ENCODE peak calls at places on chromosome 1, in nine cellular contexts. One of them, this sample, is unnamed.

GRCh38 chr1:201376107-201376463 is 1.4 kb downstream of the TNNT2 start:
- DNase-seq in pancreas: no peak
- DNase-seq in GM23248: no peak
- DNase-seq in psoas muscle: no peak
- DNase-seq in heart right ventricle: no peak
- DNase-seq in fibroblast of lung: no peak
- DNase-seq in cardiac muscle cell: no peak
- DNase-seq in cardiac fibroblast: no peak
- DNase-seq in small intestine: no peak
- DNase-seq in this sample: no peak

GRCh38 chr1:9539829-9540550 is 725 bp downstream of the SLC25A33 start:
- DNase-seq in pancreas: peak
- DNase-seq in GM23248: peak
- DNase-seq in psoas muscle: peak
- DNase-seq in heart right ventricle: peak
- DNase-seq in fibroblast of lung: peak
- DNase-seq in cardiac muscle cell: peak
- DNase-seq in cardiac fibroblast: peak
- DNase-seq in small intestine: peak
- DNase-seq in this sample: peak

GRCh38 chr1:100718581-100718980 is 961 bp upstream of the VCAM1 start:
- DNase-seq in pancreas: no peak
- DNase-seq in GM23248: no peak
- DNase-seq in psoas muscle: no peak
- DNase-seq in heart right ventricle: no peak
- DNase-seq in fibroblast of lung: no peak
- DNase-seq in cardiac muscle cell: no peak
- DNase-seq in cardiac fibroblast: no peak
- DNase-seq in small intestine: no peak
- DNase-seq in this sample: no peak

GRCh38 chr1:99645699-99646531 is at the start of gene PALMD:
- DNase-seq in pancreas: no peak
- DNase-seq in GM23248: peak
- DNase-seq in psoas muscle: peak
- DNase-seq in heart right ventricle: peak
- DNase-seq in fibroblast of lung: no peak
- DNase-seq in cardiac muscle cell: no peak
- DNase-seq in cardiac fibroblast: peak
- DNase-seq in small intestine: peak
- DNase-seq in this sample: no peak

GRCh38 chr1:154820646-154821045 is 49.4 kb downstream of the KCNN3 start:
- DNase-seq in pancreas: no peak
- DNase-seq in GM23248: no peak
- DNase-seq in psoas muscle: no peak
- DNase-seq in heart right ventricle: no peak
- DNase-seq in fibroblast of lung: no peak
- DNase-seq in cardiac muscle cell: no peak
- DNase-seq in cardiac fibroblast: no peak
- DNase-seq in small intestine: no peak
- DNase-seq in this sample: no peak

GRCh38 chr1:80769351-80769750 is 1031.4 kb upstream of the ADGRL2 start:
- DNase-seq in pancreas: no peak
- DNase-seq in GM23248: no peak
- DNase-seq in psoas muscle: no peak
- DNase-seq in heart right ventricle: no peak
- DNase-seq in fibroblast of lung: no peak
- DNase-seq in cardiac muscle cell: no peak
- DNase-seq in cardiac fibroblast: no peak
- DNase-seq in small intestine: no peak
- DNase-seq in this sample: no peak

GRCh38 chr1:218772575-218772974 is 401.1 kb upstream of the LYPLAL1 start:
- DNase-seq in pancreas: no peak
- DNase-seq in GM23248: peak
- DNase-seq in psoas muscle: no peak
- DNase-seq in heart right ventricle: no peak
- DNase-seq in fibroblast of lung: peak
- DNase-seq in cardiac muscle cell: peak
- DNase-seq in cardiac fibroblast: peak
- DNase-seq in small intestine: no peak
- DNase-seq in this sample: no peak

GRCh38 chr1:95041491-95042165 is 31.1 kb downstream of the ALG14 start:
- DNase-seq in pancreas: peak
- DNase-seq in GM23248: peak
- DNase-seq in psoas muscle: no peak
- DNase-seq in heart right ventricle: no peak
- DNase-seq in fibroblast of lung: peak
- DNase-seq in cardiac muscle cell: peak
- DNase-seq in cardiac fibroblast: peak
- DNase-seq in small intestine: peak
- DNase-seq in this sample: peak

GRCh38 chr1:23466423-23466989 is 17.5 kb downstream of the ASAP3 start:
- DNase-seq in pancreas: no peak
- DNase-seq in GM23248: no peak
- DNase-seq in psoas muscle: no peak
- DNase-seq in heart right ventricle: no peak
- DNase-seq in fibroblast of lung: no peak
- DNase-seq in cardiac muscle cell: no peak
- DNase-seq in cardiac fibroblast: no peak
- DNase-seq in small intestine: no peak
- DNase-seq in this sample: no peak

GRCh38 chr1:14390816-14391215 is 207.7 kb upstream of the KAZN start:
- DNase-seq in pancreas: no peak
- DNase-seq in GM23248: no peak
- DNase-seq in psoas muscle: no peak
- DNase-seq in heart right ventricle: no peak
- DNase-seq in fibroblast of lung: no peak
- DNase-seq in cardiac muscle cell: peak
- DNase-seq in cardiac fibroblast: no peak
- DNase-seq in small intestine: no peak
- DNase-seq in this sample: no peak

GRCh38 chr1:156748670-156749428 is 2.6 kb downstream of the HDGF start:
- DNase-seq in pancreas: no peak
- DNase-seq in GM23248: peak
- DNase-seq in psoas muscle: peak
- DNase-seq in heart right ventricle: peak
- DNase-seq in fibroblast of lung: peak
- DNase-seq in cardiac muscle cell: peak
- DNase-seq in cardiac fibroblast: peak
- DNase-seq in small intestine: peak
- DNase-seq in this sample: peak

GRCh38 chr1:17561252-17561558 is 21.7 kb downstream of the ARHGEF10L start:
- DNase-seq in pancreas: peak
- DNase-seq in GM23248: peak
- DNase-seq in psoas muscle: no peak
- DNase-seq in heart right ventricle: no peak
- DNase-seq in fibroblast of lung: no peak
- DNase-seq in cardiac muscle cell: no peak
- DNase-seq in cardiac fibroblast: no peak
- DNase-seq in small intestine: no peak
- DNase-seq in this sample: no peak

GRCh38 chr1:93670141-93670540 is 11.5 kb downstream of the BCAR3 start:
- DNase-seq in pancreas: no peak
- DNase-seq in GM23248: peak
- DNase-seq in psoas muscle: no peak
- DNase-seq in heart right ventricle: no peak
- DNase-seq in fibroblast of lung: peak
- DNase-seq in cardiac muscle cell: peak
- DNase-seq in cardiac fibroblast: peak
- DNase-seq in small intestine: no peak
- DNase-seq in this sample: no peak

GRCh38 chr1:234336359-234336758 is 36.9 kb upstream of the COA6 start:
- DNase-seq in pancreas: no peak
- DNase-seq in GM23248: no peak
- DNase-seq in psoas muscle: no peak
- DNase-seq in heart right ventricle: no peak
- DNase-seq in fibroblast of lung: no peak
- DNase-seq in cardiac muscle cell: no peak
- DNase-seq in cardiac fibroblast: no peak
- DNase-seq in small intestine: no peak
- DNase-seq in this sample: no peak

GRCh38 chr1:184447651-184448185 is 60.9 kb downstream of the C1orf21 start:
- DNase-seq in pancreas: no peak
- DNase-seq in GM23248: no peak
- DNase-seq in psoas muscle: no peak
- DNase-seq in heart right ventricle: no peak
- DNase-seq in fibroblast of lung: no peak
- DNase-seq in cardiac muscle cell: no peak
- DNase-seq in cardiac fibroblast: no peak
- DNase-seq in small intestine: no peak
- DNase-seq in this sample: no peak

GRCh38 chr1:22112505-22112904 is 30.4 kb downstream of the WNT4 start:
- DNase-seq in pancreas: no peak
- DNase-seq in GM23248: no peak
- DNase-seq in psoas muscle: no peak
- DNase-seq in heart right ventricle: no peak
- DNase-seq in fibroblast of lung: no peak
- DNase-seq in cardiac muscle cell: no peak
- DNase-seq in cardiac fibroblast: no peak
- DNase-seq in small intestine: no peak
- DNase-seq in this sample: no peak

GRCh38 chr1:152107289-152107983 is 7.8 kb downstream of the TCHH start:
- DNase-seq in pancreas: no peak
- DNase-seq in GM23248: peak
- DNase-seq in psoas muscle: no peak
- DNase-seq in heart right ventricle: peak
- DNase-seq in fibroblast of lung: no peak
- DNase-seq in cardiac muscle cell: no peak
- DNase-seq in cardiac fibroblast: no peak
- DNase-seq in small intestine: no peak
- DNase-seq in this sample: peak

GRCh38 chr1:152109231-152109997 is 5.8 kb downstream of the TCHH start:
- DNase-seq in pancreas: no peak
- DNase-seq in GM23248: peak
- DNase-seq in psoas muscle: no peak
- DNase-seq in heart right ventricle: peak
- DNase-seq in fibroblast of lung: peak
- DNase-seq in cardiac muscle cell: no peak
- DNase-seq in cardiac fibroblast: peak
- DNase-seq in small intestine: no peak
- DNase-seq in this sample: peak

GRCh38 chr1:152109998-152110294 is 5.3 kb downstream of the TCHH start:
- DNase-seq in pancreas: no peak
- DNase-seq in GM23248: no peak
- DNase-seq in psoas muscle: no peak
- DNase-seq in heart right ventricle: no peak
- DNase-seq in fibroblast of lung: peak
- DNase-seq in cardiac muscle cell: no peak
- DNase-seq in cardiac fibroblast: no peak
- DNase-seq in small intestine: no peak
- DNase-seq in this sample: no peak

GRCh38 chr1:152108899-152109222 is 6.4 kb downstream of the TCHH start:
- DNase-seq in pancreas: no peak
- DNase-seq in GM23248: peak
- DNase-seq in psoas muscle: no peak
- DNase-seq in heart right ventricle: no peak
- DNase-seq in fibroblast of lung: no peak
- DNase-seq in cardiac muscle cell: no peak
- DNase-seq in cardiac fibroblast: no peak
- DNase-seq in small intestine: no peak
- DNase-seq in this sample: no peak

GRCh38 chr1:152107984-152108898 is 7.0 kb downstream of the TCHH start:
- DNase-seq in pancreas: no peak
- DNase-seq in GM23248: peak
- DNase-seq in psoas muscle: no peak
- DNase-seq in heart right ventricle: peak
- DNase-seq in fibroblast of lung: peak
- DNase-seq in cardiac muscle cell: peak
- DNase-seq in cardiac fibroblast: peak
- DNase-seq in small intestine: no peak
- DNase-seq in this sample: no peak
- H3K4me3 ChIP-seq in pancreas: no peak
- H3K4me3 ChIP-seq in GM23248: peak
- H3K4me3 ChIP-seq in psoas muscle: peak
- H3K4me3 ChIP-seq in heart right ventricle: peak
- H3K4me3 ChIP-seq in fibroblast of lung: peak
- H3K4me3 ChIP-seq in cardiac muscle cell: no peak
- H3K4me3 ChIP-seq in cardiac fibroblast: peak
- H3K4me3 ChIP-seq in small intestine: no peak
- H3K4me3 ChIP-seq in this sample: no peak

DNA sequence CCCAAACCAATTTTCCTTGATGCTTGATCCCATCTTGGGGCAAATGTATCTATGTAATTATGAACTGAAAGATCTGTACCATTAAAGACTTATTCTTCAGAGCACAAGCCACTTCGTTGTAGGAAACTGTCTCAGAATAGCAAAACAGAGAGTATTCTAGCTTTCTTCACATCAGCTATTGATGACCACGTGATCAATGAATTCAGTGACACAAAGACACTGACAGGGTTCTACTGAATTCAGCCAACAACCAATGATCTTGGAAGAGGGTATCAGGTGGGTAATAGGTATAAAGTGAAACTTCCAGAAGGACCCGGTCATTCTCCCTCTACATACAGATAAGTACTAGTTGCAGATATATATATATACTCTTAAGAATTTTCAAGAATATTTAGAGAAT is 33.8 kb upstream of the SERTAD4 start:
- DNase-seq in pancreas: no peak
- DNase-seq in GM23248: no peak
- DNase-seq in psoas muscle: no peak
- DNase-seq in heart right ventricle: no peak
- DNase-seq in fibroblast of lung: no peak
- DNase-seq in cardiac muscle cell: no peak
- DNase-seq in cardiac fibroblast: no peak
- DNase-seq in small intestine: no peak
- DNase-seq in this sample: no peak
- H3K4me3 ChIP-seq in pancreas: no peak
- H3K4me3 ChIP-seq in GM23248: no peak
- H3K4me3 ChIP-seq in psoas muscle: no peak
- H3K4me3 ChIP-seq in heart right ventricle: no peak
- H3K4me3 ChIP-seq in fibroblast of lung: no peak
- H3K4me3 ChIP-seq in cardiac muscle cell: no peak
- H3K4me3 ChIP-seq in cardiac fibroblast: no peak
- H3K4me3 ChIP-seq in small intestine: no peak
- H3K4me3 ChIP-seq in this sample: no peak

GRCh38 chr1:59815892-59816291 is 1.1 kb downstream of the HOOK1 start:
- DNase-seq in pancreas: no peak
- DNase-seq in GM23248: no peak
- DNase-seq in psoas muscle: no peak
- DNase-seq in heart right ventricle: no peak
- DNase-seq in fibroblast of lung: no peak
- DNase-seq in cardiac muscle cell: no peak
- DNase-seq in cardiac fibroblast: no peak
- DNase-seq in small intestine: peak
- DNase-seq in this sample: no peak
- H3K4me3 ChIP-seq in pancreas: peak
- H3K4me3 ChIP-seq in GM23248: no peak
- H3K4me3 ChIP-seq in psoas muscle: no peak
- H3K4me3 ChIP-seq in heart right ventricle: no peak
- H3K4me3 ChIP-seq in fibroblast of lung: no peak
- H3K4me3 ChIP-seq in cardiac muscle cell: peak
- H3K4me3 ChIP-seq in cardiac fibroblast: no peak
- H3K4me3 ChIP-seq in small intestine: no peak
- H3K4me3 ChIP-seq in this sample: peak

GRCh38 chr1:25771246-25772114 is 28.5 kb upstream of the SELENON start:
- DNase-seq in pancreas: peak
- DNase-seq in GM23248: no peak
- DNase-seq in psoas muscle: peak
- DNase-seq in heart right ventricle: peak
- DNase-seq in fibroblast of lung: no peak
- DNase-seq in cardiac muscle cell: no peak
- DNase-seq in cardiac fibroblast: peak
- DNase-seq in small intestine: peak
- DNase-seq in this sample: peak
- H3K4me3 ChIP-seq in pancreas: no peak
- H3K4me3 ChIP-seq in GM23248: no peak
- H3K4me3 ChIP-seq in psoas muscle: no peak
- H3K4me3 ChIP-seq in heart right ventricle: no peak
- H3K4me3 ChIP-seq in fibroblast of lung: no peak
- H3K4me3 ChIP-seq in cardiac muscle cell: no peak
- H3K4me3 ChIP-seq in cardiac fibroblast: no peak
- H3K4me3 ChIP-seq in small intestine: no peak
- H3K4me3 ChIP-seq in this sample: no peak